ENCODE peak calls at places on chromosomes 3 and 15, in seven cellular contexts. X, S, B, F, H, O and C are unnamed samples.

GRCh38 chr3:188007897-188008296 is 146.1 kb upstream of the LPP start:
- DNase-seq in X (no peak), S (no peak), B (no peak), F (peak), H (no peak), O (no peak), C (no peak)

GRCh38 chr3:14929310-14930070 is 17.9 kb upstream of the NR2C2 start:
- DNase-seq in X (no peak), S (no peak), B (no peak), F (no peak), H (no peak), O (no peak), C (no peak)

GRCh38 chr15:37819191-37819590 is 115.2 kb upstream of the TMCO5A start:
- DNase-seq in X (no peak), S (no peak), B (peak), F (no peak), H (no peak), O (no peak), C (no peak)

GRCh38 chr3:89925976-89926375 is 818.6 kb downstream of the EPHA3 start:
- DNase-seq in X (no peak), S (no peak), B (no peak), F (no peak), H (no peak), O (no peak), C (no peak)

GRCh38 chr15:66112388-66112787 is 141.2 kb downstream of the MEGF11 start:
- DNase-seq in X (no peak), S (no peak), B (no peak), F (no peak), H (no peak), O (no peak), C (no peak)

GRCh38 chr3:194631696-194632095 is 1.5 kb downstream of the TMEM44 start:
- DNase-seq in X (no peak), S (no peak), B (no peak), F (no peak), H (no peak), O (no peak), C (no peak)

GRCh38 chr3:45647148-45647619 is 42.0 kb upstream of the SACM1L start:
- DNase-seq in X (peak), S (no peak), B (peak), F (no peak), H (peak), O (no peak), C (no peak)

GRCh38 chr3:128495435-128495970 is 2.5 kb upstream of the GATA2 start:
- DNase-seq in X (no peak), S (no peak), B (no peak), F (no peak), H (no peak), O (no peak), C (no peak)

GRCh38 chr3:31610700-31611275 is 78.1 kb downstream of the STT3B start:
- DNase-seq in X (peak), S (no peak), B (peak), F (no peak), H (peak), O (no peak), C (no peak)

GRCh38 chr15:33068531-33068990 is 126.0 kb downstream of the FMN1 start:
- DNase-seq in X (peak), S (no peak), B (peak), F (peak), H (peak), O (no peak), C (no peak)

GRCh38 chr3:86828751-86829150 is 162.2 kb downstream of the VGLL3 start:
- DNase-seq in X (no peak), S (no peak), B (no peak), F (no peak), H (no peak), O (no peak), C (no peak)

GRCh38 chr15:75684648-75685047 is 28.0 kb downstream of the CSPG4 start:
- DNase-seq in X (no peak), S (no peak), B (no peak), F (no peak), H (no peak), O (no peak), C (no peak)

GRCh38 chr15:60804986-60805949 is 326.3 kb upstream of the ICE2 start:
- DNase-seq in X (no peak), S (no peak), B (peak), F (no peak), H (no peak), O (no peak), C (no peak)

GRCh38 chr15:66899555-66900350 is 165.6 kb upstream of the SMAD3 start:
- DNase-seq in X (no peak), S (no peak), B (no peak), F (no peak), H (no peak), O (no peak), C (no peak)

GRCh38 chr15:62889734-62890505 is 152.6 kb upstream of the TPM1 start:
- DNase-seq in X (peak), S (no peak), B (peak), F (no peak), H (no peak), O (no peak), C (no peak)
- TF ChIP-seq CTCF in X (no peak), S (no peak), B (no peak), F (no peak), H (no peak), O (no peak), C (no peak)

GRCh38 chr15:82108489-82109078 is 62.8 kb upstream of the MEX3B start:
- DNase-seq in X (no peak), S (peak), B (peak), F (peak), H (peak), O (peak), C (peak)
- TF ChIP-seq CTCF in X (peak), S (peak), B (peak), F (peak), H (peak), O (peak), C (peak)

GRCh38 chr3:50303038-50303815 is at the start of gene HYAL1:
- DNase-seq in X (no peak), S (peak), B (peak), F (peak), H (no peak), O (no peak), C (no peak)
- TF ChIP-seq CTCF in X (no peak), S (peak), B (peak), F (peak), H (no peak), O (no peak), C (no peak)

GRCh38 chr3:98705694-98706093 is 57.4 kb upstream of the ST3GAL6 start:
- DNase-seq in X (peak), S (no peak), B (peak), F (no peak), H (no peak), O (no peak), C (no peak)
- TF ChIP-seq CTCF in X (peak), S (no peak), B (peak), F (no peak), H (no peak), O (no peak), C (no peak)

DNA sequence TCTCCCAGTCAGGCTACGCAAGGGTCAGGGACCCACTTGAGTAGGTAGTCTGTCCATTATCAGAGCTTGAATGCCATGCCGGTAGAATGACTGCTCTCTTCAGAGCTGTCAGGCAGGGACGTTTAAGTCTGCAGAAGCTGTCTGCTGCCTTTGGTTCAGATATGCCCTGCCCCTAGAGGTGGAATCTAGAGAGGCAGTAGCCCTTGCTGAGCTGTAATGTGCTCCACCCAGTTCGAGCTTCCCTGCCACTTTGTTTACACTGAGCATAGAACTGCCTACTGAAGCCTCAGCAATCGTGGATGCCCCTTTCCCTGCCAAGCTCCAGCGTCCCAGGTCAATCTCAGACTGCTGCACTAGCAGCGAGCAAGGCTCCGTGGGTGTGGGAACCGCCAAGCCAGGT is 57.5 kb upstream of the SETMAR start:
- DNase-seq in X (no peak), S (no peak), B (no peak), F (no peak), H (no peak), O (no peak), C (no peak)
- TF ChIP-seq CTCF in X (no peak), S (no peak), B (no peak), F (no peak), H (no peak), O (no peak), C (no peak)